ENCODE peak calls at places on chromosomes 6 and 20, in ten cellular contexts. O, H, J, U, X, V, K, R, S and D are unnamed samples.

GRCh38 chr20:61608275-61609085 is 356.4 kb downstream of the CDH4 start:
- DNase-seq in O (no peak), H (no peak), J (no peak), U (no peak), X (no peak), V (peak), K (no peak), R (no peak), S (no peak), D (no peak)

GRCh38 chr20:39038495-39038894 is 76.4 kb downstream of the DHX35 start:
- DNase-seq in O (no peak), H (no peak), J (no peak), U (no peak), X (no peak), V (no peak), K (no peak), R (no peak), S (no peak), D (no peak)

GRCh38 chr6:17962436-17963031 is 24.9 kb downstream of the KIF13A start:
- DNase-seq in O (peak), H (peak), J (no peak), U (peak), X (peak), V (peak), K (peak), R (no peak), S (peak), D (peak)

GRCh38 chr6:40845588-40845987 is 193.4 kb downstream of the UNC5CL start:
- DNase-seq in O (no peak), H (peak), J (peak), U (peak), X (peak), V (peak), K (peak), R (no peak), S (peak), D (no peak)

GRCh38 chr6:106547961-106548453 is 81.3 kb downstream of the RTN4IP1 start:
- DNase-seq in O (no peak), H (no peak), J (no peak), U (peak), X (no peak), V (peak), K (peak), R (no peak), S (no peak), D (no peak)

GRCh38 chr20:16419138-16419715 is 154.0 kb downstream of the KIF16B start:
- DNase-seq in O (no peak), H (no peak), J (no peak), U (no peak), X (no peak), V (no peak), K (no peak), R (no peak), S (no peak), D (no peak)

GRCh38 chr6:53258774-53259155 is 90.0 kb downstream of the ELOVL5 start:
- DNase-seq in O (no peak), H (no peak), J (no peak), U (no peak), X (no peak), V (no peak), K (no peak), R (no peak), S (no peak), D (no peak)

GRCh38 chr6:39102821-39103136 is 12.2 kb downstream of the SAYSD1 start:
- DNase-seq in O (no peak), H (no peak), J (no peak), U (no peak), X (no peak), V (no peak), K (no peak), R (no peak), S (no peak), D (no peak)

GRCh38 chr6:90859056-90859455 is 272.2 kb upstream of the MAP3K7 start:
- DNase-seq in O (no peak), H (no peak), J (no peak), U (no peak), X (no peak), V (no peak), K (no peak), R (no peak), S (no peak), D (no peak)

GRCh38 chr6:16446241-16446640 is 207.9 kb downstream of the GMPR start:
- DNase-seq in O (no peak), H (no peak), J (no peak), U (peak), X (no peak), V (peak), K (no peak), R (no peak), S (no peak), D (no peak)

GRCh38 chr20:53657732-53658131 is 64.1 kb upstream of the ZNF217 start:
- DNase-seq in O (no peak), H (no peak), J (no peak), U (no peak), X (no peak), V (no peak), K (no peak), R (no peak), S (no peak), D (no peak)

GRCh38 chr6:21277601-21278043 is 315.9 kb upstream of the SOX4 start:
- DNase-seq in O (no peak), H (no peak), J (no peak), U (no peak), X (no peak), V (no peak), K (no peak), R (no peak), S (no peak), D (no peak)

GRCh38 chr20:45269754-45270270 is 15.4 kb upstream of the SLPI start:
- DNase-seq in O (no peak), H (no peak), J (no peak), U (no peak), X (no peak), V (no peak), K (no peak), R (no peak), S (no peak), D (no peak)

GRCh38 chr6:136873733-136874132 is 48.4 kb upstream of the SLC35D3 start:
- DNase-seq in O (no peak), H (no peak), J (no peak), U (no peak), X (no peak), V (peak), K (no peak), R (no peak), S (no peak), D (no peak)

GRCh38 chr6:53664623-53665022 is 933 bp downstream of the KLHL31 start:
- DNase-seq in O (no peak), H (no peak), J (no peak), U (no peak), X (no peak), V (no peak), K (no peak), R (no peak), S (no peak), D (no peak)

GRCh38 chr6:105608711-105609374 is 206.0 kb upstream of the PREP start:
- DNase-seq in O (no peak), H (no peak), J (peak), U (peak), X (peak), V (peak), K (peak), R (no peak), S (no peak), D (peak)

GRCh38 chr20:46084805-46085792 is 4.7 kb downstream of the NCOA5 start:
- DNase-seq in O (no peak), H (peak), J (peak), U (no peak), X (no peak), V (peak), K (no peak), R (no peak), S (no peak), D (no peak)

GRCh38 chr6:4401408-4402367 is 266.3 kb upstream of the ECI2 start:
- DNase-seq in O (peak), H (no peak), J (peak), U (no peak), X (no peak), V (no peak), K (no peak), R (no peak), S (no peak), D (no peak)

GRCh38 chr20:16350465-16350864 is 222.8 kb downstream of the KIF16B start:
- DNase-seq in O (no peak), H (no peak), J (peak), U (no peak), X (peak), V (peak), K (no peak), R (no peak), S (no peak), D (no peak)

GRCh38 chr6:92893741-92894140 is 525.6 kb downstream of the EPHA7 start:
- DNase-seq in O (no peak), H (no peak), J (no peak), U (no peak), X (no peak), V (no peak), K (no peak), R (no peak), S (no peak), D (no peak)

GRCh38 chr20:32537657-32538525 is 47.2 kb downstream of the NOL4L start:
- DNase-seq in O (no peak), H (peak), J (no peak), U (no peak), X (no peak), V (no peak), K (no peak), R (no peak), S (no peak), D (no peak)

GRCh38 chr6:105137388-105137787 is 42.4 kb downstream of the POPDC3 start:
- DNase-seq in O (peak), H (peak), J (no peak), U (no peak), X (no peak), V (peak), K (no peak), R (no peak), S (no peak), D (no peak)

GRCh38 chr20:63496404-63497120 is 2.3 kb downstream of the EEF1A2 start:
- DNase-seq in O (no peak), H (no peak), J (no peak), U (no peak), X (no peak), V (no peak), K (no peak), R (no peak), S (no peak), D (no peak)

GRCh38 chr6:90131614-90132423 is 164.8 kb downstream of the BACH2 start:
- DNase-seq in O (peak), H (no peak), J (no peak), U (peak), X (no peak), V (peak), K (peak), R (no peak), S (no peak), D (no peak)

GRCh38 chr6:107941627-107942026 is 16.4 kb downstream of the SEC63 start:
- DNase-seq in O (no peak), H (no peak), J (no peak), U (no peak), X (no peak), V (no peak), K (no peak), R (no peak), S (no peak), D (no peak)

GRCh38 chr6:5115168-5115567 is 30.0 kb downstream of the PPP1R3G start:
- DNase-seq in O (no peak), H (peak), J (peak), U (peak), X (peak), V (peak), K (no peak), R (no peak), S (no peak), D (no peak)

GRCh38 chr6:44010411-44011349 is 116.6 kb downstream of the MRPL14 start:
- DNase-seq in O (peak), H (no peak), J (peak), U (peak), X (peak), V (peak), K (peak), R (no peak), S (no peak), D (peak)

GRCh38 chr6:131875647-131876046 is 67.8 kb downstream of the ENPP1 start:
- DNase-seq in O (no peak), H (no peak), J (no peak), U (no peak), X (no peak), V (no peak), K (no peak), R (no peak), S (no peak), D (no peak)

GRCh38 chr6:19803331-19804330 is 33.5 kb upstream of the ID4 start:
- DNase-seq in O (no peak), H (no peak), J (no peak), U (no peak), X (peak), V (peak), K (no peak), R (no peak), S (no peak), D (no peak)

GRCh38 chr6:166494757-166495486 is 91.6 kb downstream of the RAMACL start:
- DNase-seq in O (no peak), H (no peak), J (no peak), U (no peak), X (peak), V (no peak), K (no peak), R (no peak), S (no peak), D (no peak)

GRCh38 chr6:82237013-82237412 is 10.5 kb downstream of the IBTK start:
- DNase-seq in O (no peak), H (no peak), J (no peak), U (no peak), X (no peak), V (peak), K (no peak), R (no peak), S (no peak), D (no peak)

GRCh38 chr20:13744403-13744802 is 40.3 kb downstream of the ESF1 start:
- DNase-seq in O (no peak), H (no peak), J (no peak), U (no peak), X (no peak), V (no peak), K (no peak), R (no peak), S (no peak), D (no peak)

GRCh38 chr6:53524455-53524815 is 20.5 kb downstream of the GCLC start:
- DNase-seq in O (no peak), H (no peak), J (no peak), U (no peak), X (no peak), V (peak), K (no peak), R (no peak), S (no peak), D (no peak)

GRCh38 chr6:36349240-36349639 is 12.6 kb upstream of the BNIP5 start:
- DNase-seq in O (no peak), H (peak), J (no peak), U (no peak), X (no peak), V (no peak), K (no peak), R (no peak), S (no peak), D (no peak)

GRCh38 chr6:166736606-166737005 is 109.6 kb upstream of the RPS6KA2 start:
- DNase-seq in O (no peak), H (no peak), J (peak), U (no peak), X (no peak), V (peak), K (no peak), R (no peak), S (no peak), D (no peak)

GRCh38 chr6:128560966-128561365 is 40.6 kb upstream of the PTPRK start:
- DNase-seq in O (no peak), H (no peak), J (no peak), U (no peak), X (no peak), V (no peak), K (no peak), R (no peak), S (no peak), D (no peak)

GRCh38 chr20:41275181-41275793 is 42.2 kb downstream of the ZHX3 start:
- DNase-seq in O (no peak), H (no peak), J (no peak), U (peak), X (no peak), V (peak), K (peak), R (no peak), S (no peak), D (no peak)

GRCh38 chr20:11067359-11067758 is 393.6 kb upstream of the JAG1 start:
- DNase-seq in O (no peak), H (no peak), J (no peak), U (no peak), X (no peak), V (no peak), K (no peak), R (no peak), S (no peak), D (no peak)

GRCh38 chr6:157955675-157956074 is 26.0 kb upstream of the SYNJ2 start:
- DNase-seq in O (no peak), H (no peak), J (no peak), U (no peak), X (no peak), V (no peak), K (no peak), R (no peak), S (no peak), D (no peak)

GRCh38 chr6:47654255-47654654 is 44.1 kb upstream of the ADGRF4 start:
- DNase-seq in O (no peak), H (no peak), J (no peak), U (no peak), X (no peak), V (no peak), K (no peak), R (no peak), S (no peak), D (no peak)